ENCODE peak calls at places on chromosomes 16 and 17, in ten cellular contexts. O, W, C, T, E, J, G, H, P and Z are unnamed samples.

GRCh38 chr17:81026266-81027036 is 8.5 kb upstream of the BAIAP2 start:
- DNase-seq in O (no peak), W (no peak), C (no peak), T (peak), E (no peak), J (peak), G (no peak), H (no peak), P (no peak), Z (no peak)

GRCh38 chr17:1050996-1051925 is 54.3 kb downstream of the TIMM22 start:
- DNase-seq in O (no peak), W (no peak), C (no peak), T (peak), E (no peak), J (peak), G (no peak), H (no peak), P (no peak), Z (no peak)

GRCh38 chr16:72474511-72475123 is 302.7 kb upstream of the PMFBP1 start:
- DNase-seq in O (peak), W (no peak), C (no peak), T (no peak), E (no peak), J (no peak), G (no peak), H (peak), P (no peak), Z (no peak)

GRCh38 chr16:23893976-23894375 is 58.2 kb downstream of the PRKCB start:
- DNase-seq in O (no peak), W (no peak), C (no peak), T (no peak), E (no peak), J (no peak), G (no peak), H (no peak), P (no peak), Z (no peak)

GRCh38 chr17:36463916-36464764 is 22.3 kb upstream of the ZNHIT3 start:
- DNase-seq in O (peak), W (peak), C (no peak), T (peak), E (no peak), J (peak), G (peak), H (peak), P (no peak), Z (peak)

GRCh38 chr16:24721830-24722238 is 7.6 kb upstream of the TNRC6A start:
- DNase-seq in O (no peak), W (no peak), C (no peak), T (no peak), E (no peak), J (no peak), G (no peak), H (no peak), P (no peak), Z (no peak)

GRCh38 chr16:69201787-69202186 is 14.8 kb downstream of the SNTB2 start:
- DNase-seq in O (no peak), W (no peak), C (no peak), T (no peak), E (no peak), J (no peak), G (no peak), H (no peak), P (no peak), Z (no peak)

GRCh38 chr16:70520612-70521297 is 2.6 kb downstream of the COG4 start:
- DNase-seq in O (peak), W (no peak), C (no peak), T (no peak), E (no peak), J (no peak), G (no peak), H (peak), P (no peak), Z (no peak)

GRCh38 chr17:65588194-65588808 is 26.9 kb upstream of the AXIN2 start:
- DNase-seq in O (peak), W (no peak), C (no peak), T (peak), E (no peak), J (peak), G (no peak), H (no peak), P (no peak), Z (peak)

GRCh38 chr17:32882734-32883133 is 5.8 kb upstream of the MYO1D start:
- DNase-seq in O (no peak), W (no peak), C (no peak), T (no peak), E (no peak), J (no peak), G (no peak), H (no peak), P (no peak), Z (no peak)

GRCh38 chr16:58261263-58261662 is 33.6 kb downstream of the PRSS54 start:
- DNase-seq in O (no peak), W (no peak), C (no peak), T (no peak), E (no peak), J (no peak), G (no peak), H (no peak), P (no peak), Z (no peak)

GRCh38 chr16:2610781-2611498 is 71.4 kb upstream of the KCTD5 start:
- DNase-seq in O (no peak), W (no peak), C (no peak), T (no peak), E (no peak), J (no peak), G (no peak), H (no peak), P (no peak), Z (no peak)

GRCh38 chr16:53098526-53099317 is 43.9 kb downstream of the CHD9 start:
- DNase-seq in O (peak), W (peak), C (peak), T (peak), E (peak), J (peak), G (no peak), H (peak), P (peak), Z (peak)

GRCh38 chr16:11224096-11224893 is 31.7 kb downstream of the SOCS1 start:
- DNase-seq in O (peak), W (peak), C (peak), T (peak), E (peak), J (peak), G (peak), H (no peak), P (no peak), Z (no peak)

GRCh38 chr17:80832266-80832676 is 159.4 kb upstream of the CHMP6 start:
- DNase-seq in O (peak), W (no peak), C (no peak), T (no peak), E (no peak), J (no peak), G (no peak), H (no peak), P (no peak), Z (peak)

GRCh38 chr16:47965439-47965838 is 190.4 kb downstream of the ABCC12 start:
- DNase-seq in O (peak), W (no peak), C (no peak), T (no peak), E (no peak), J (no peak), G (no peak), H (no peak), P (no peak), Z (no peak)

GRCh38 chr17:74852237-74853047 is 7.2 kb downstream of the GRIN2C start:
- DNase-seq in O (peak), W (peak), C (no peak), T (no peak), E (no peak), J (no peak), G (peak), H (no peak), P (no peak), Z (peak)

GRCh38 chr17:6654816-6655731 is 3.5 kb downstream of the C17orf100 start:
- DNase-seq in O (no peak), W (no peak), C (no peak), T (no peak), E (no peak), J (peak), G (no peak), H (no peak), P (no peak), Z (no peak)